ENCODE peak calls at places on chromosome 14, in five cellular contexts. B, Z, V, W and D are unnamed samples. For H3K4me1, the result is how much of the 10 kb centered on the place peaks cover.

GRCh38 chr14:90649096-90649495 is 167.1 kb downstream of the TTC7B start:
- DNase-seq in W (no peak), B (no peak), V (no peak), Z (no peak), D (no peak)

GRCh38 chr14:55071051-55071450 is 19.6 kb downstream of the MAPK1IP1L start:
- DNase-seq in Z (no peak), V (no peak), B (no peak), W (no peak), D (no peak)

GRCh38 chr14:32203928-32204357 is 874 bp upstream of the RNU6-8 start:
- DNase-seq in B (peak), V (no peak), W (no peak), Z (peak), D (no peak)

GRCh38 chr14:67514650-67515385 is 18.3 kb upstream of the PLEKHH1 start:
- DNase-seq in W (peak), Z (peak), B (peak), V (no peak), D (no peak)

GRCh38 chr14:66662374-66662773 is 154.4 kb downstream of the GPHN start:
- DNase-seq in B (no peak), Z (no peak), V (no peak), W (no peak), D (no peak)

GRCh38 chr14:69876848-69877306 is 2.3 kb upstream of the SMOC1 start:
- DNase-seq in Z (peak), B (no peak), W (no peak), V (no peak), D (no peak)

GRCh38 chr14:69090187-69090789 is 62.6 kb downstream of the DCAF5 start:
- DNase-seq in Z (peak), V (no peak), W (no peak), B (peak), D (no peak)

GRCh38 chr14:71645656-71646055 is 286.6 kb upstream of the RGS6 start:
- DNase-seq in W (no peak), Z (no peak), V (no peak), B (no peak), D (no peak)

GRCh38 chr14:89619616-89620273 is 202.7 kb upstream of the FOXN3 start:
- DNase-seq in V (no peak), B (no peak), Z (no peak), W (no peak), D (no peak)

GRCh38 chr14:36942522-36943245 is 229.7 kb downstream of the SLC25A21 start:
- DNase-seq in W (no peak), Z (no peak), V (no peak), B (no peak), D (no peak)

GRCh38 chr14:59919582-59920377 is at the start of gene LRRC9:
- DNase-seq in W (no peak), Z (peak), V (no peak), B (peak), D (peak)

GRCh38 chr14:55624913-55625312 is 44.9 kb downstream of the KTN1 start:
- DNase-seq in V (no peak), Z (no peak), W (no peak), B (no peak), D (no peak)

GRCh38 chr14:96920023-96920422 is 122.8 kb downstream of the VRK1 start:
- DNase-seq in W (no peak), V (no peak), Z (no peak), B (no peak), D (no peak)

GRCh38 chr14:86847176-86847575 is 1145.8 kb downstream of the GALC start:
- DNase-seq in Z (no peak), W (no peak), V (no peak), B (no peak), D (no peak)

GRCh38 chr14:101476931-101477553 is 84.3 kb upstream of the DIO3 start:
- DNase-seq in B (no peak), W (peak), Z (peak), V (no peak), D (peak)

GRCh38 chr14:85471156-85471555 is 58.8 kb upstream of the FLRT2 start:
- DNase-seq in Z (no peak), V (no peak), B (no peak), W (no peak), D (no peak)

GRCh38 chr14:89906000-89906399 is 48.5 kb downstream of the EFCAB11 start:
- DNase-seq in Z (no peak), V (no peak), W (no peak), B (no peak), D (no peak)

GRCh38 chr14:31987691-31988090 is 89.4 kb upstream of the ARHGAP5 start:
- DNase-seq in Z (no peak), B (no peak), V (no peak), W (no peak), D (no peak)

GRCh38 chr14:32913725-32914124 is 25.0 kb upstream of the NPAS3 start:
- DNase-seq in B (no peak), V (no peak), Z (no peak), W (no peak), D (no peak)

GRCh38 chr14:100712490-100712889 is 14.2 kb upstream of the DLK1 start:
- DNase-seq in Z (peak), B (no peak), W (peak), V (no peak), D (peak)

GRCh38 chr14:43003845-43004244 is 1397.2 kb downstream of the LRFN5 start:
- DNase-seq in B (no peak), W (no peak), V (no peak), Z (no peak), D (no peak)

GRCh38 chr14:74333909-74334308 is 14.4 kb upstream of the VRTN start:
- DNase-seq in Z (no peak), B (no peak), V (no peak), W (no peak), D (no peak)

GRCh38 chr14:101074124-101075024 is 170.9 kb upstream of the RTL1 start:
- DNase-seq in Z (peak), B (no peak), W (peak), V (no peak), D (peak)

GRCh38 chr14:97180304-97181200 is 383.4 kb downstream of the VRK1 start:
- DNase-seq in B (no peak), Z (no peak), W (no peak), V (no peak), D (peak)

GRCh38 chr14:106694638-106695393 is 1168.4 kb downstream of the TMEM121 start:
- DNase-seq in V (no peak), B (peak), W (no peak), Z (no peak), D (no peak)

GRCh38 chr14:90491221-90491867 is 94.5 kb downstream of the CALM1 start:
- DNase-seq in V (no peak), Z (peak), B (no peak), W (no peak), D (peak)

GRCh38 chr14:88955470-88955869 is 131.0 kb downstream of the TTC8 start:
- DNase-seq in B (no peak), V (no peak), Z (no peak), W (no peak), D (no peak)

GRCh38 chr14:81868172-81868571 is 334.5 kb upstream of the SEL1L start:
- DNase-seq in V (no peak), Z (no peak), B (no peak), W (no peak), D (no peak)

GRCh38 chr14:74867673-74868072 is 8.3 kb downstream of the PROX2 start:
- DNase-seq in B (peak), Z (no peak), W (no peak), V (no peak), D (no peak)

GRCh38 chr14:103735815-103736545 is 20.4 kb downstream of the ZFYVE21 start:
- DNase-seq in Z (no peak), W (no peak), V (no peak), B (no peak), D (peak)

GRCh38 chr14:101243587-101244338 is 317.5 kb upstream of the DIO3 start:
- DNase-seq in W (no peak), Z (no peak), B (no peak), V (no peak), D (no peak)

GRCh38 chr14:76846331-76847047 is 20.3 kb downstream of the LRRC74A start:
- DNase-seq in B (no peak), V (no peak), W (no peak), Z (no peak), D (no peak)

GRCh38 chr14:76842414-76842813 is 16.2 kb downstream of the LRRC74A start:
- DNase-seq in Z (no peak), W (no peak), B (no peak), V (no peak), D (no peak)

GRCh38 chr14:76848879-76849278 is 22.7 kb downstream of the LRRC74A start:
- DNase-seq in Z (no peak), W (no peak), B (no peak), V (no peak), D (no peak)

DNA sequence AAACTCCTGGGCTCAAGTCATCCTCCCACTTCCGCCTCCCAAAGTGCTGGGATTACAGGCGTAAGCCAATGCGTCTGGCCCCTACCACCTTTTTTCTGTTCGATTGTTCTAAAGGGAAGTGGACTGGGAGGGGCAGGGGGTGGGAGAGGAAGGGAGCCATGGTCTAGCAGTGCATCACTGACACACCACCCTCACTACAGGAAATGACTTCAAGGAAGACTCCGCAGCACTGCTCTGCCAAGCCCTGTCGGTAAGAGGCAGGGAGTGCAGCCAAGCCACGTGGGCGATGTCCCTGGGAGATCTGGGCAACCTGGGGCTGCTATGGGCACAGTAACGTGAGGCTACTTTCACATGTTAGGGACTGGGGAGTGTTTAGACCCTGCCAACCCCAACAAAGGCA is 18.0 kb downstream of the LRRC74A start:
- DNase-seq in V (no peak), B (peak), W (peak), Z (peak), D (no peak)
- TF ChIP-seq CTCF in V (peak), B (peak), W (no peak), Z (no peak), D (no peak)

GRCh38 chr14:51657762-51658161 is 6.1 kb downstream of the FRMD6 start:
- DNase-seq in Z (no peak), V (no peak), B (no peak), W (no peak), D (no peak)
- H3K4me1 ChIP-seq in Z (under half), V (under half), B (under half), W (under half), D (half or more)

GRCh38 chr14:22845103-22845394 is 8.7 kb downstream of the MMP14 start:
- DNase-seq in W (no peak), Z (no peak), B (no peak), V (no peak), D (no peak)
- H3K4me3 ChIP-seq in W (no peak), Z (no peak), B (no peak), V (no peak), D (no peak)

DNA sequence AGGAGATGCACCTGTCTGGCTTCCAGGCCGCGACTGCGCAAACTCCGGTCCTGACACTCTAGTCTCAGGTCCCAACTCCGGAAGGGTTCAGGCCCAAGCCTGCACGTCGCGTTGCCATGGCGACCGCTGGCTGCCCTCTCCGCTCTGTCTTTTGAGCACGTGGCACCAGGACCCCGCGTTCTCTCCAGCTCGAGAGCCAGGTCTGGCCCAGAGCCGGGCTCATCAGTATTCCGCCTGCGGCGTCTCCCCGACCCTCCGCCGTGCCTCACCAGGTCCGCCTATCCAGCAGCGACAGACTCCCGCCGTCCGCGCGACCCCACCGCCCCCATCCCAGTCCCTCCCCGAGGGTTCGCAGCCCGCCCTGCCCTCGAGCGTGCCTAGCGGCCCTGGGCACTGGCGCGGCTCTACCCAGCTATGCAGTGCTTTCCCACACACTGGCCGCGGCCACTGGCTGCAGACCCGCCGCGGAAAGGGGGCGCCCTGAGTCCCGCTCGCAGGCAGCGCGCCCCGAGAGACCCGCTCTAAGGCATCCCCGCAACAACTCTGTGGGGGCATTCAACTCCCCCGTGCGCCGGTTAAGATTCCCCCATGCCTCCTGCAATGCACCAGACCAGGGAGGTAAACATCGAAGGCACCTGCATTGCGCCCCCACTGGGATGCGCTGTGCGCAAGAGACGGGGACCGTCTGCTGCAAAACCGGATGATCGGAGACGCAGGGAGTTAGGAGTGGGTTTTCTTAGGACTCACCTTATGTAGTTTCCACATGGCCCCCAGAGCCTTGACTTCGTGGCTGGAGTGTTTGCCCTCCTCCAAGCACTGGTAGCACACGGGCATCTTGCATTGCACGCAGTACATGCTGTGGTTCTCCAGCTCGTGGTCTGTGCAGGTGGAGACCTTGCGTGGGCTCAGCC is 1.3 kb downstream of the TRIM9 start:
- DNase-seq in V (no peak), W (no peak), Z (peak), B (peak), D (no peak)
- TF ChIP-seq CTCF in V (peak), W (no peak), Z (no peak), B (peak), D (peak)

GRCh38 chr14:99573436-99574098 is 30.4 kb downstream of the CCDC85C start:
- DNase-seq in V (no peak), B (no peak), Z (no peak), W (no peak), D (no peak)
- H3K4me1 ChIP-seq in V (half or more), B (under half), Z (half or more), W (half or more), D (half or more)

GRCh38 chr14:105090493-105091334 is 25.5 kb upstream of the GPR132 start:
- DNase-seq in V (no peak), W (peak), Z (peak), B (peak), D (peak)

GRCh38 chr14:105092912-105093425 is 27.7 kb upstream of the GPR132 start:
- DNase-seq in Z (peak), W (peak), B (peak), V (no peak), D (peak)

GRCh38 chr14:105093426-105094192 is 28.4 kb upstream of the GPR132 start:
- DNase-seq in W (peak), Z (peak), B (peak), V (no peak), D (peak)

GRCh38 chr14:105091335-105092123 is 26.3 kb upstream of the GPR132 start:
- DNase-seq in V (no peak), W (peak), B (no peak), Z (peak), D (peak)

DNA sequence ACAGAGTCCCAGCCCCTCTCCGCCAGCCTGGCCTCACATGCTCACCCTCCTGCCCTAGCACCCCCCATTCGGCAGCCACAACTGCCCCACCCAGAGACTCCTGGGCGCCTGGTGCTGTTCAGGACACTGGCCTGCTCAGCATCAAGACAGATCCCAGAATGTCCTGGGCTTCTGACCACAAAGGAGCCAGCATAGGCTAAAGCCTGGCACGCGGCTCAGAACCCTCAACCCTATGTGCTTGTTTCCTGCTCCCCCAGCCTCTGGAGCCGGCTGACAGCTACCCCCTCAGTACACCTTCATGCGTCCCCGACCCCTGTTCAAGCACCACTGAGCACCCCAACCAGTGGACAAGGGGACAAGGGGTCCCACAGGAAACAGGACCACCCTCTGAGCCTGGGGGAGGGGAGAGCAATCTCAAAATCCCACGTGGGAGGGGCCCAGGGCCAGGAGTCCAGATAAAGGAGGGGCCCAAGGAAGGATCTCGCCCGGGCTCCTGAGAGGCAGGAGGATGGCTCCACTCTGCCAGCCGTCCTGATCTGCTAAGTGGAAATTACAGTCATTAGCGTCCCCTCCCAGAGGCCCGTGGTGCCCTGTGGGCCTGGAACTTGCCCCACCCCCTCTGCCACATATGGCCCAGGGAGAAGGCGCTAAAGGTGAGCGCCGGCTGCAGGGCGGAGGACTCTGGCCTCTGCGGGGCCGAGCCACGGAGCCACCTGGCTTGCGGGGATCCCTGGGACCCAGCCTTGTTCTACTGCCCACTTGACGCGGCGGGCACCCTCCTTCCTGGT is 27.1 kb upstream of the GPR132 start:
- DNase-seq in V (no peak), W (peak), Z (peak), B (no peak), D (peak)
- H3K4me3 ChIP-seq in V (peak), W (peak), Z (peak), B (peak), D (peak)